ENCODE peak calls at places on chromosomes 7 and 10, in five cellular contexts. Z, O, I, P and U are unnamed samples.

GRCh38 chr10:122363722-122364463 is 10.6 kb upstream of the PLEKHA1 start:
- DNase-seq in Z (peak; percentile 8), O (no peak), I (peak; percentile 40), P (no peak), U (no peak)

GRCh38 chr7:121116399-121116798 is 127.9 kb downstream of the CPED1 start:
- DNase-seq in Z (no peak), O (no peak), I (no peak), P (no peak), U (no peak)

GRCh38 chr10:90777614-90778013 is 80.2 kb downstream of the HTR7 start:
- DNase-seq in Z (no peak), O (no peak), I (peak; percentile 61), P (no peak), U (no peak)

GRCh38 chr10:115657161-115657850 is 564.1 kb downstream of the ATRNL1 start:
- DNase-seq in Z (no peak), O (peak; percentile 59), I (no peak), P (no peak), U (no peak)

GRCh38 chr10:120570418-120570817 is 113.4 kb downstream of the PLPP4 start:
- DNase-seq in Z (no peak), O (no peak), I (no peak), P (no peak), U (peak; percentile 25)

GRCh38 chr7:158649279-158649678 is 55.3 kb downstream of the NCAPG2 start:
- DNase-seq in Z (peak; percentile 21), O (peak; percentile 88), I (peak; percentile 97), P (no peak), U (no peak)

GRCh38 chr7:123410273-123410928 is 124.0 kb downstream of the IQUB start:
- DNase-seq in Z (peak; percentile 7), O (peak; percentile 49), I (peak; percentile 81), P (peak; percentile 7), U (peak; percentile 96)

GRCh38 chr7:99623091-99623693 is 6.4 kb downstream of the ZSCAN25 start:
- DNase-seq in Z (no peak), O (no peak), I (no peak), P (no peak), U (no peak)

GRCh38 chr10:85849315-85849714 is 517.3 kb downstream of the GRID1 start:
- DNase-seq in Z (no peak), O (no peak), I (no peak), P (no peak), U (no peak)

GRCh38 chr10:44016101-44016500 is 367.4 kb upstream of the ZNF32 start:
- DNase-seq in Z (no peak), O (no peak), I (no peak), P (no peak), U (no peak)

GRCh38 chr10:104096692-104097091 is 11.0 kb upstream of the COL17A1 start:
- DNase-seq in Z (no peak), O (no peak), I (no peak), P (no peak), U (no peak)

GRCh38 chr10:124994573-124995473 is 52.9 kb downstream of the ZRANB1 start:
- DNase-seq in Z (no peak), O (no peak), I (no peak), P (no peak), U (no peak)

GRCh38 chr7:28037220-28038010 is 143.2 kb downstream of the JAZF1 start:
- DNase-seq in Z (peak; percentile 43), O (peak; percentile 98), I (peak; percentile 96), P (no peak), U (peak; percentile 42)

GRCh38 chr10:125152646-125153368 is 7.6 kb downstream of the CTBP2 start:
- DNase-seq in Z (no peak), O (peak; percentile 44), I (no peak), P (peak; percentile 42), U (peak; percentile 52)